ENCODE peak calls at places on chromosomes 11 and 22, in five cellular contexts. K, Z, F, P and T are unnamed samples.

GRCh38 chr11:69243496-69244200 is 50.3 kb upstream of the MYEOV start:
- DNase-seq in K (peak; percentile 7), Z (no peak), P (no peak), F (no peak), T (no peak)

GRCh38 chr11:61922539-61922938 is 5.2 kb upstream of the RAB3IL1 start:
- DNase-seq in K (peak; percentile 87), P (no peak), Z (peak; percentile 97), F (peak; percentile 72), T (peak; percentile 90)

GRCh38 chr11:95232666-95233065 is 1.7 kb upstream of the SESN3 start:
- DNase-seq in P (no peak), F (no peak), Z (no peak), K (no peak), T (no peak)

GRCh38 chr11:70825893-70826540 is 426.4 kb downstream of the SHANK2 start:
- DNase-seq in F (no peak), K (peak; percentile 32), Z (no peak), P (no peak), T (no peak)

GRCh38 chr11:76244311-76245061 is 38.2 kb upstream of the WNT11 start:
- DNase-seq in Z (no peak), K (no peak), P (no peak), F (peak; percentile 27), T (no peak)

GRCh38 chr11:16087886-16088285 is 268.5 kb downstream of the SOX6 start:
- DNase-seq in F (no peak), Z (no peak), P (no peak), K (no peak), T (no peak)

GRCh38 chr11:18046116-18046777 is at the start of gene TPH1:
- DNase-seq in K (peak; percentile 22), Z (no peak), P (no peak), F (peak; percentile 67), T (peak; percentile 80)

GRCh38 chr22:30892286-30892685 is 76.3 kb downstream of the MORC2 start:
- DNase-seq in Z (no peak), P (no peak), K (peak; percentile 4), F (no peak), T (no peak)

GRCh38 chr11:71563401-71563800 is 2.0 kb upstream of the KRTAP5-10 start:
- DNase-seq in F (no peak), P (peak; percentile 72), K (no peak), Z (peak; percentile 63), T (no peak)

GRCh38 chr22:27433585-27434190 is 367.9 kb downstream of the MN1 start:
- DNase-seq in K (no peak), Z (no peak), F (no peak), P (no peak), T (no peak)

GRCh38 chr11:60831501-60832079 is 10.3 kb upstream of the CCDC86 start:
- DNase-seq in F (no peak), P (no peak), K (no peak), Z (no peak), T (no peak)

GRCh38 chr22:39471421-39472141 is 14.8 kb downstream of the MGAT3 start:
- DNase-seq in Z (peak; percentile 50), K (peak; percentile 44), P (peak; percentile 65), F (no peak), T (peak; percentile 68)

GRCh38 chr11:80955588-80955987 is 1514.8 kb upstream of the TENM4 start:
- DNase-seq in P (no peak), K (no peak), Z (no peak), F (no peak), T (no peak)

GRCh38 chr11:95596011-95596489 is 193.5 kb downstream of the FAM76B start:
- DNase-seq in K (no peak), F (no peak), P (no peak), Z (no peak), T (no peak)

GRCh38 chr22:28750471-28750881 is 8.6 kb downstream of the HSCB start:
- DNase-seq in F (no peak), Z (no peak), K (no peak), P (no peak), T (no peak)

GRCh38 chr11:112499153-112499907 is 238.7 kb upstream of the PLET1 start:
- DNase-seq in P (no peak), Z (peak; percentile 94), K (no peak), F (no peak), T (no peak)

GRCh38 chr11:6225896-6226295 is 8.5 kb downstream of the FHIP1B start:
- DNase-seq in P (no peak), K (no peak), Z (no peak), F (no peak), T (peak; percentile 58)

GRCh38 chr11:61955031-61955415 is 4.9 kb downstream of the BEST1 start:
- DNase-seq in P (no peak), Z (peak; percentile 45), F (peak; percentile 81), K (peak; percentile 74), T (peak; percentile 88)

DNA sequence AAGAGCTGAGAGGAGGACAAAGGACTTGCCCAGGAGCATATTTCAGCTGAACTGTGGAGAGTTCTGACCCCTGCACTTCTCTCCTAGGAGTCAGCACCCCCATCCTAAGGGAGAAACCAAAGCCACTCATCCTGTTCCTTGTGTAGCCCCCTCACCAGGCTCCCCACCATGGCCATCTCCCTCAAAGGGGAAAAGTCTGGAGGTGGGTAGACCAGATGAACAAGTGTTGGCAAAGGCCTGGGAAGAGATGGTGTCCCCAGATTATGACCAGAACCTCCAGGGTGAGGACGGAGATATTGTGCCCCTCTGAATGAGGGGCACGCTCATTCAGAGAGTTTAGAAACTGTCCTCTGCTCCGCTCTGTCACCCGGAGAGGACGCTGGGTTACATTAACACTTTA is 880.0 kb downstream of the BRD1 start:
- DNase-seq in Z (no peak), K (no peak), P (no peak), F (no peak), T (no peak)
- H3K9me3 ChIP-seq in Z (no peaks in the 10 kb centered on the region), K (no peaks in the 10 kb centered on the region), P (no peaks in the 10 kb centered on the region), F (no peaks in the 10 kb centered on the region), T (no peaks in the 10 kb centered on the region)

GRCh38 chr11:74735566-74735965 is 4.3 kb upstream of the CHRDL2 start:
- DNase-seq in F (no peak), Z (no peak), P (no peak), K (no peak), T (no peak)

GRCh38 chr11:74736031-74736430 is 4.8 kb upstream of the CHRDL2 start:
- DNase-seq in F (no peak), Z (no peak), K (no peak), P (no peak), T (no peak)

GRCh38 chr11:74729397-74729796 is 1.8 kb downstream of the CHRDL2 start:
- DNase-seq in F (no peak), Z (no peak), P (no peak), K (no peak), T (no peak)

GRCh38 chr11:74730601-74731260 is 495 bp downstream of the CHRDL2 start:
- DNase-seq in Z (no peak), K (no peak), F (no peak), P (no peak), T (no peak)

DNA sequence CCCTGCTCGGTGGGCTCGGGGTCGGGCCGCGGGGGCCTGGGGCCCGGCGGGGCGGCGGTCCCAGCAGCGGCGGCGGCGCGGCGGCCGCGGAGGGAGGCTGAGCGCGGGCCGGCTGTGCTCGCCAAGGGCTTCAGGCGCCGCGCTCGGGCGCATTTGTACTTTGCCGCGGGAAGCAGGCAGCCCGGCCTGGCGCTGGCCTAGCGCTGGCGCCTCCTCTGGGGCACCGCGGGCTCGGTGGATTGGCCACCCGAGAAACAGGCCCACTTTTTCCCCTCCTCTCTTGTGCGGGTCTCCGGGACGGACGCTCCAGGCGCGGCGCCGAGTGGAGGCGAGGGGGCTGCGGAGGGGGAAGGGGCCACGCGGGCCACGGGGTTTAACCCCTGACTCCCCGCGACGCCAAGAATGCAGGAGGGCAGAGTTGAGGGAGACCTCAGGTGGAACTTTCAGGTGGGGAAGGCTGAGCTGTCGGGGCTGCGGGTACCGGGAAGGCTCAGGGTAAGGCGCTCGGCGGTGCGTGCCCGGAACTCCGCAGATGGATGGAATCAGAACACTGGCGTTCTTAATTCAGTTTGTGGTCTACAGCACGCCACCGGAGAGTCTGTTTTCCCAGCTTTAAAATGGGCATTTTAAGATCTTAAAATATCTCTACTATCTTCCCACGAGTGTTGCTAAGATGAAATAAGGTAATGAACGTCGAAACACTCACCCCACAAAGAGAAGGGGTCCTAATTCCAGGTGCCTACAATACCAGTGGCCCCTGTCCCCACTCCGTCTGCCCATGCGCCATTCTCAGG is at the start of gene CHRDL2:
- DNase-seq in K (no peak), P (no peak), F (no peak), Z (peak; percentile 40), T (peak; percentile 68)
- H3K4me3 ChIP-seq in K (peak within 1 kb of the TSS; percentile 48), P (no peak within 1 kb of the TSS), F (peak within 1 kb of the TSS; percentile 34), Z (no peak within 1 kb of the TSS), T (peak within 1 kb of the TSS; percentile 48)

DNA sequence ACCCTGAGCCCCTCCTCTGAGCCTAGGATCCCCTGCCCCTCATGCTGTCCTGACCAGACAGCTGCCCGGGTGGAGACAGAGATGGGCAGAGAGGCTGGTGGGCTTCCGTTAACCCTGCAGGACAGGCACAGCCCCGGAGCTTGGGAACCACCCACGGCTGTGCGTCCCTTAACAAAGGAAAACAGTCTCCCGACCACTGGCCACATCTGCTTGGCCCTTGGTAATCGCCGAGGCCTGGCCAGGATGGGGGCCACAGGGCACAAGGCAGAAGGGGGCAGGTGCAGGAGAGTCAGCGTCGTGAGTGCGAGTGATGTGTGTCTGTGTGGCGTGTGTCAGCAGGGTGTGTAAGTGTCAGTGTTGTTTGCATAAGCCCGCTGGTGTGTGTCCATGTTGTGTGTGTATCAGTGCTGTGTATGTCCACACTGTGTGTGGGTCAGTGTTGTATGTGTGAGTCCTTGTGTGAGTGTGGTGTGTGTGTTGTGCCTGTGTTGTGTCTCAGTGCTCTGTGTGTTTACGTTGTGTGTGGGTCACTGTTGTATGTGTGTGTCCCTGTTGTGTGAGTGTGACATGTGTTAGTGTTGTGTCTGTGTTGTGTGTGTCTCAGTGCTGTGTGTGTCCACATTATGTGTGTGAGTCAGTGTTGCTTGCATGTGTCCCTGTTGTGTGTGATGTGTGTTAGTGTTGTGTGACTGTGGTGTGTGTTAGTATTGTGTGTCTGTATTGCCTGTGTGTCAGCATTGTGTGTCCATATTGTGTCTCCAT is 369.5 kb downstream of the BRD1 start:
- DNase-seq in F (no peak), K (no peak), Z (no peak), P (no peak), T (no peak)
- H3K9me3 ChIP-seq in F (no peaks in the 10 kb centered on the region), K (no peaks in the 10 kb centered on the region), Z (no peaks in the 10 kb centered on the region), P (no peaks in the 10 kb centered on the region), T (no peaks in the 10 kb centered on the region)

GRCh38 chr11:638616-639323 is 1.7 kb downstream of the DRD4 start:
- DNase-seq in Z (peak; percentile 84), F (no peak), P (no peak), K (no peak), T (no peak)

GRCh38 chr11:637333-637592 is 194 bp downstream of the DRD4 start:
- DNase-seq in P (no peak), Z (no peak), F (no peak), K (no peak), T (no peak)

GRCh38 chr11:637593-638507 is 781 bp downstream of the DRD4 start:
- DNase-seq in K (no peak), F (no peak), P (no peak), Z (peak; percentile 40), T (no peak)

GRCh38 chr11:636511-637332 is at the start of gene DRD4:
- DNase-seq in P (no peak), K (no peak), Z (no peak), F (no peak), T (peak; percentile 70)

DNA sequence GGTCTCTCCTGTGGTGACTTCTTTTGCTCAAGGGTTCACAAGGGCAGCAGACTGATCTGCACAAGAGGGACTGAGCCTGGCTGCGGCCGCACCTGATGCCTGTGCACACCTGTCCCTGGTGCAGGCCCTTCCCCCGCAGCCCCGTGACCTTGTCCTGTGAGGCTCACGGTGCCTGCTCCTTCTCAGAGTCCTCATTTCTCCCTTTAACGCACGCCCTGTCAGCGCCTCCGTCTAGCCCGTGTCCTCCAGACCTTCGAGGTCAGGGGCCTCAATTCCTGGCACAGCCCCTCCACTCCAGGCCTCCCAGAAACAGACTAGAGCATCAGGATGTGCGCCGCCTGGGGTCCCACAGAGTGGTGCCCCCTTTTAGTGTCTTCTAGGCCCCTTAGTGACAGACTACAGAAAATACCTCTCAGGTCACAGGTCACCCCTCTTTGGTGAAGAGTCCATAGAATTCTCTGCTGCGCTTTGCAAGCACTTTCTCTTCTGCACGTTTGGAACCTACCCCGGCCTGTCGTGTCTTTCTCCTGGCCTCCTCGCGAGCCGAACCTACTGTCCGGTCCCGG is 1.0 kb upstream of the DRD4 start:
- DNase-seq in F (no peak), Z (no peak), P (no peak), K (no peak), T (no peak)
- H3K4me3 ChIP-seq in F (no peak overlapping the region), Z (no peak overlapping the region), P (no peak overlapping the region), K (no peak overlapping the region), T (no peak overlapping the region)